ENCODE peak calls at places on chromosomes 2 and 18, in five cellular contexts. O is HepG2, P is SK-N-SH, U is ovary, L is sigmoid colon. A is an unnamed sample.

GRCh38 chr2:96895032-96895708 is 25.3 kb upstream of the SEMA4C start:
- DNase-seq in U (no peak), L (no peak), O (no peak), P (no peak), A (no peak)

GRCh38 chr18:37564796-37565137 is 831 bp downstream of the CELF4 start:
- DNase-seq in L (peak), P (peak), U (peak), O (no peak), A (peak)

GRCh38 chr2:41024806-41025205 is 572.9 kb upstream of the SLC8A1 start:
- DNase-seq in P (peak), U (no peak), L (no peak), O (no peak), A (no peak)

GRCh38 chr18:32714571-32715148 is 58.2 kb downstream of the KLHL14 start:
- DNase-seq in O (peak), L (no peak), U (no peak), P (peak), A (peak)

GRCh38 chr2:5974477-5974876 is 282.3 kb downstream of the SOX11 start:
- DNase-seq in P (no peak), L (no peak), U (no peak), O (no peak), A (no peak)

GRCh38 chr18:21345851-21346250 is 103.8 kb downstream of the GREB1L start:
- DNase-seq in O (no peak), L (no peak), U (no peak), P (no peak), A (no peak)

GRCh38 chr2:112866128-112866835 is 29.7 kb upstream of the IL1B start:
- DNase-seq in O (no peak), L (no peak), P (no peak), U (no peak), A (no peak)

GRCh38 chr2:42872736-42873135 is 80.4 kb upstream of the HAAO start:
- DNase-seq in P (no peak), U (no peak), L (no peak), O (no peak), A (no peak)

GRCh38 chr2:234676109-234676858 is 179.4 kb upstream of the ARL4C start:
- DNase-seq in L (no peak), P (no peak), O (peak), U (no peak), A (no peak)

GRCh38 chr2:38748857-38749804 is 2.0 kb downstream of the SRSF7 start:
- DNase-seq in O (no peak), U (no peak), P (no peak), L (no peak), A (no peak)

GRCh38 chr2:33900610-33901009 is 301.5 kb upstream of the FAM98A start:
- DNase-seq in U (no peak), O (no peak), L (no peak), P (no peak), A (no peak)

GRCh38 chr18:31700990-31701389 is 16.6 kb upstream of the B4GALT6 start:
- DNase-seq in L (no peak), O (no peak), P (no peak), U (no peak), A (no peak)

GRCh38 chr18:78494204-78494603 is 485.4 kb upstream of the SALL3 start:
- DNase-seq in P (no peak), L (no peak), U (no peak), O (no peak), A (no peak)

GRCh38 chr2:40734797-40735196 is 282.9 kb upstream of the SLC8A1 start:
- DNase-seq in P (no peak), L (no peak), U (no peak), O (no peak), A (no peak)

DNA sequence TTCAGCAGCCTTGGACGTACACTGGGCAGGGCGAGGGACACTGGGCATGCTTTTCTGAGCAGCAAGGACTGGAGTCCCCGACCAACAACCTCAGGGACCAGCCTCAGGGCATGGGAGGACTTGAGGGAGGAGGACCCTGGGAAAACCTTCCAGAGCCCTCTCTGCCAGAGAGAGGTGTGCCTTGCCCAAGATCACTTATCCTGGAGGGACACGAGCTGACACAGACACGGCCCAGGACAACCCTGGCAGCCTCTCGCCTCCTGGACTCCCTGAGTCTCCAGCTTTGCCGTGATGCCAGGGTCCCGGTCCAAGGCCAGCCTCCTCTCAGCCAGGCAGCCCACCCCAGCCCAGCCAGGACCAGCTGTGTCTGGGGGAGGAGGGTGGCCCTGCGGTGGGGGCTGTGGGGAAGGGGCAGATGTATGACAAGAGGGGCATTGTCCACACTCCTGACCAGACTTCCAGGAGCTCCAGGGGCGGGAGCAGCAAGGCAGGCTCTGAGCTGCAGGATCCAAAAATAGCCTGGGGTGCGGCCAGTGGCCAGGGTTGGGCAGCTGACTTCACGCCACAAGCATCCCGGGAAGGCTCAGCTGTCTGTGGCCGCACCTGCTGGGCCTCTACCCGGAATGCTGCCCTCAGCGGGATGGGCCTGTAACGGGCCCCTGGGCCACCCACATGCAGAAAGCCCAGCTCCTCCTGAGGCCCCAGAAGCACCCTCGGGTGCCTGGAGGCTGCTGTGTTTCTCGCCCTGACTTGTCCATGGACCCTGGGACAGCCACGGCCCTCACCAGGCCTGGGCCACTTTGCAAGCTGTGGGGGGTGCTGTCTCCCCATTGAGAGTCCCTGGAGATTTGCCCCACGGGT is 65.5 kb upstream of the GPC1 start:
- DNase-seq in P (no peak), L (peak), O (peak), U (peak), A (peak)
- TF ChIP-seq EP300 in P (no peak), L (peak), O (no peak), U (no peak), A (no peak)

GRCh38 chr2:163641986-163642385 is 93.8 kb downstream of the FIGN start:
- DNase-seq in P (no peak), U (no peak), O (no peak), L (no peak), A (no peak)
- TF ChIP-seq EP300 in P (no peak), U (no peak), O (no peak), L (no peak), A (no peak)

GRCh38 chr2:223957092-223957851 is at the start of gene MRPL44:
- DNase-seq in U (peak), O (peak), L (peak), P (peak), A (peak)
- TF ChIP-seq EP300 in U (no peak), O (peak), L (no peak), P (peak), A (no peak)

GRCh38 chr2:10048501-10049171 is 5.3 kb downstream of the KLF11 start:
- DNase-seq in P (peak), L (no peak), U (no peak), O (no peak), A (no peak)
- TF ChIP-seq EP300 in P (no peak), L (no peak), U (no peak), O (no peak), A (no peak)

GRCh38 chr2:204258900-204259299 is 286.4 kb upstream of the PARD3B start:
- DNase-seq in O (no peak), U (no peak), L (no peak), P (no peak), A (no peak)

GRCh38 chr2:204260906-204261305 is 284.4 kb upstream of the PARD3B start:
- DNase-seq in O (no peak), L (no peak), P (no peak), U (no peak), A (no peak)

GRCh38 chr2:204264068-204264693 is 281.1 kb upstream of the PARD3B start:
- DNase-seq in O (no peak), U (no peak), L (no peak), P (no peak), A (no peak)

GRCh38 chr2:204261776-204262175 is 283.5 kb upstream of the PARD3B start:
- DNase-seq in L (no peak), O (no peak), U (no peak), P (no peak), A (no peak)

GRCh38 chr2:204260162-204260877 is 285.0 kb upstream of the PARD3B start:
- DNase-seq in U (peak), O (peak), L (peak), P (peak), A (peak)
- TF ChIP-seq EP300 in U (no peak), O (no peak), L (no peak), P (no peak), A (no peak)

GRCh38 chr18:39558658-39559057 is 1993.1 kb upstream of the CELF4 start:
- DNase-seq in U (no peak), P (no peak), L (no peak), O (no peak), A (no peak)
- TF ChIP-seq EP300 in U (no peak), P (no peak), L (no peak), O (no peak), A (no peak)

GRCh38 chr18:62085766-62086165 is 101.1 kb downstream of the PIGN start:
- DNase-seq in U (no peak), O (no peak), L (no peak), P (no peak), A (no peak)
- TF ChIP-seq EP300 in U (no peak), O (no peak), L (no peak), P (no peak), A (no peak)

DNA sequence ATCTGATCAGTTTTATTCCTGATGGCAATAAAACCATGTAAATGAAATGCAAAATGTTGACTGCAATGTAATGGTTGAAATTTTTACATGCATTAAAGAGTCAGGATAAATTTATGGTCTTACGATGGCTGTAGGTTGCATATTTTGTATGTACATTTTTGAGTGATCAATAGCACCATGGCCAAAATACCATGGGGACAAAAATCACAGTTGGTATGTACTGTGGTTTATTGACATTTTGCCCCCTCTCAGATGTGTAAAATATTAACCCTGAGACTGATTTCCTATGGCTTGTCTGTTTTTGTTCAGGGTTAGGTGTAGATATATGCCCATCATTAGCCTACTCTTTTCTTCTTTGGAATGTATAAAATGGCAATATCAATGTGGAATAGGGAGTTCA is 138.1 kb downstream of the PARD3B start:
- DNase-seq in O (peak), U (no peak), L (no peak), P (no peak), A (no peak)
- TF ChIP-seq EP300 in O (no peak), U (no peak), L (no peak), P (no peak), A (no peak)

A was measured in stomach.